ENCODE peak calls at places on chromosomes 13 and 19, in nine cellular contexts. H, N, G, I, M, D, C, Y and X are unnamed samples.
A peak's percentile ranks its signal among the peaks of the same experiment; 100 is the strongest.

GRCh38 chr19:58562126-58563033 is 4.0 kb upstream of the UBE2M start:
- DNase-seq in I (peak; percentile 39), N (no peak), C (peak; percentile 55), G (no peak), H (peak; percentile 65), Y (peak; percentile 53), M (peak; percentile 41), D (no peak), X (peak; percentile 42)

GRCh38 chr13:33229446-33230177 is 55.9 kb downstream of the STARD13 start:
- DNase-seq in I (no peak), N (no peak), M (peak; percentile 85), G (no peak), Y (peak; percentile 32), D (no peak), H (no peak), C (no peak), X (no peak)

GRCh38 chr19:19636573-19636972 is 6.9 kb downstream of the GMIP start:
- DNase-seq in H (no peak), G (no peak), N (no peak), Y (no peak), M (no peak), I (no peak), C (no peak), D (no peak), X (peak; percentile 36)

GRCh38 chr13:22432690-22433089 is 748.1 kb upstream of the SGCG start:
- DNase-seq in G (peak; percentile 0), H (no peak), D (no peak), I (no peak), M (no peak), Y (no peak), C (no peak), N (no peak), X (no peak)

GRCh38 chr19:16319466-16319865 is 5.2 kb upstream of the KLF2 start:
- DNase-seq in H (no peak), I (peak; percentile 49), Y (peak; percentile 76), G (peak; percentile 30), M (peak; percentile 23), N (no peak), C (no peak), D (no peak), X (no peak)

GRCh38 chr13:75761373-75761772 is 125.2 kb downstream of the LMO7 start:
- DNase-seq in D (no peak), I (no peak), H (no peak), C (no peak), M (no peak), G (no peak), N (no peak), Y (no peak), X (peak; percentile 37)

GRCh38 chr19:30890033-30890432 is 459.2 kb downstream of the TSHZ3 start:
- DNase-seq in I (no peak), M (no peak), H (no peak), N (no peak), D (no peak), G (no peak), Y (no peak), C (no peak), X (no peak)

GRCh38 chr13:24502567-24503375 is 9.8 kb downstream of the PARP4 start:
- DNase-seq in C (no peak), D (no peak), I (peak; percentile 53), M (peak; percentile 54), G (no peak), H (peak; percentile 78), Y (peak; percentile 71), N (peak; percentile 29), X (no peak)

GRCh38 chr13:89361909-89362308 is 1690.7 kb downstream of the SLITRK5 start:
- DNase-seq in Y (peak; percentile 17), N (no peak), D (no peak), G (no peak), I (peak; percentile 0), C (no peak), M (no peak), H (no peak), X (no peak)

GRCh38 chr13:77031869-77032268 is 4.9 kb upstream of the FBXL3 start:
- DNase-seq in Y (no peak), M (no peak), H (no peak), C (no peak), D (no peak), N (no peak), G (no peak), I (no peak), X (no peak)

GRCh38 chr13:105363747-105364177 is 1171.7 kb downstream of the EFNB2 start:
- DNase-seq in I (no peak), C (no peak), D (no peak), G (no peak), H (no peak), N (no peak), Y (no peak), M (no peak), X (no peak)

GRCh38 chr13:77692746-77693448 is 4.6 kb upstream of the SLAIN1 start:
- DNase-seq in I (no peak), C (no peak), N (no peak), D (no peak), M (no peak), Y (no peak), H (no peak), G (no peak), X (no peak)

GRCh38 chr19:16052353-16052752 is 23.9 kb upstream of the TPM4 start:
- DNase-seq in H (no peak), I (no peak), N (no peak), G (no peak), M (no peak), Y (no peak), D (no peak), C (no peak), X (no peak)

GRCh38 chr13:65149687-65150086 is 2080.4 kb downstream of the PCDH9 start:
- DNase-seq in Y (no peak), G (no peak), H (no peak), C (no peak), D (no peak), N (no peak), M (no peak), I (no peak), X (no peak)

GRCh38 chr13:33435207-33435606 is 149.7 kb upstream of the STARD13 start:
- DNase-seq in N (no peak), I (no peak), C (no peak), D (no peak), G (no peak), Y (no peak), M (no peak), H (no peak), X (no peak)

GRCh38 chr19:50639121-50640112 is at the start of gene SYT3:
- DNase-seq in I (peak; percentile 27), D (peak; percentile 51), N (no peak), H (no peak), Y (peak; percentile 28), G (no peak), C (peak; percentile 80), M (peak; percentile 29), X (peak; percentile 76)

GRCh38 chr13:40672310-40673060 is 6.0 kb upstream of the FOXO1 start:
- DNase-seq in N (peak; percentile 57), M (peak; percentile 26), I (peak; percentile 70), C (no peak), D (no peak), G (no peak), H (no peak), Y (peak; percentile 69), X (no peak)

GRCh38 chr19:56727731-56728130 is 56.2 kb upstream of the ZNF835 start:
- DNase-seq in C (no peak), Y (no peak), N (no peak), G (no peak), I (no peak), M (no peak), D (no peak), H (no peak), X (no peak)

GRCh38 chr19:32469796-32470195 is 64.2 kb downstream of the DPY19L3 start:
- DNase-seq in Y (peak; percentile 57), G (no peak), I (peak; percentile 50), N (no peak), M (peak; percentile 3), D (no peak), C (no peak), H (no peak), X (no peak)

GRCh38 chr19:32465176-32465575 is 59.6 kb downstream of the DPY19L3 start:
- DNase-seq in D (no peak), M (no peak), Y (no peak), I (no peak), H (no peak), G (no peak), N (no peak), C (no peak), X (no peak)

GRCh38 chr19:32459199-32459865 is 53.8 kb downstream of the DPY19L3 start:
- DNase-seq in I (no peak), H (no peak), M (no peak), G (no peak), D (no peak), Y (no peak), C (no peak), N (no peak), X (no peak)

GRCh38 chr19:32460476-32460875 is 54.9 kb downstream of the DPY19L3 start:
- DNase-seq in I (no peak), M (no peak), G (no peak), D (no peak), N (no peak), C (no peak), H (no peak), Y (no peak), X (no peak)

GRCh38 chr19:32464279-32464678 is 58.7 kb downstream of the DPY19L3 start:
- DNase-seq in D (no peak), M (peak; percentile 23), H (no peak), C (no peak), G (peak; percentile 13), Y (peak; percentile 29), N (peak; percentile 3), I (peak; percentile 10), X (no peak)
- TF ChIP-seq CTCF in D (peak; percentile 48), M (peak; percentile 52), H (peak; percentile 23), C (peak; percentile 44), G (peak; percentile 73), Y (peak; percentile 42), N (peak; percentile 18), I (peak; percentile 21), X (peak; percentile 2)

GRCh38 chr13:36447501-36447900 is 15.2 kb downstream of the CCNA1 start:
- DNase-seq in D (no peak), C (no peak), N (no peak), M (peak; percentile 11), H (no peak), I (no peak), Y (peak; percentile 31), G (no peak), X (no peak)
- TF ChIP-seq CTCF in D (no peak), C (no peak), N (no peak), M (no peak), H (no peak), I (no peak), Y (no peak), G (no peak), X (no peak)

GRCh38 chr13:44231786-44232516 is 141.7 kb upstream of the SERP2 start:
- DNase-seq in M (peak; percentile 95), G (no peak), D (no peak), H (peak; percentile 74), C (no peak), Y (peak; percentile 99), N (peak; percentile 97), I (peak; percentile 96), X (no peak)
- TF ChIP-seq CTCF in M (peak; percentile 25), G (no peak), D (no peak), H (no peak), C (peak; percentile 8), Y (peak; percentile 13), N (no peak), I (no peak), X (no peak)

DNA sequence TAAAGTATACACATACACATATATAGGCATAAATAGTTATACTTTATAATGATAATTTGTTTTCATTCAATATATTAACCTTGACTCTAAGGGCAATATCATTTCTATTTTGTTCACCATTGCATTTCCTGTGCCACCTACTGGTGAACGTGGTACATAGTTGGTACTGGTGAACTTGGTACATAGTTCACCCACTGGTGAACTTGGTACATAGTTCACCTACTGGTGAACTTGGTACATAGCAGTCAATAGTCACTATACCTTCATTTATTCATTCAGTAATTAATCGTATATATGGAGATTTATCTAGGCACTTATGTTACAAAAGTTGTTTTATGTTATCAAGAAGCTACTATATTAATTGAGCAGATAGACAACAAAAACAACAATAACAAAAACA is 172.6 kb upstream of the ATXN8OS start:
- DNase-seq in N (peak; percentile 52), Y (no peak), G (peak; percentile 1), I (no peak), M (no peak), D (no peak), C (no peak), H (no peak), X (no peak)
- TF ChIP-seq CTCF in N (peak; percentile 60), Y (no peak), G (peak; percentile 51), I (no peak), M (no peak), D (no peak), C (no peak), H (no peak), X (no peak)